ENCODE peak calls at places on chromosomes 1 and 21, in nine cellular contexts. D, R, N, O, Z, Q, A, F and U are unnamed samples.

GRCh38 chr1:201126832-201127754 is at the start of gene ASCL5:
- DNase-seq in O (no peak), F (peak), Z (no peak), Q (peak), A (peak), R (no peak), N (no peak), D (peak), U (peak)

GRCh38 chr1:66676616-66677298 is 75.5 kb upstream of the DYNLT5 start:
- DNase-seq in O (no peak), Z (no peak), Q (no peak), N (no peak), A (peak), R (no peak), F (peak), D (no peak), U (peak)

GRCh38 chr1:188055921-188056505 is 1227.3 kb downstream of the PLA2G4A start:
- DNase-seq in D (no peak), O (no peak), Z (no peak), R (no peak), F (no peak), Q (no peak), A (peak), N (no peak), U (no peak)

GRCh38 chr1:153428790-153429189 is 12.5 kb downstream of the S100A7A start:
- DNase-seq in Q (no peak), R (no peak), D (no peak), F (no peak), A (no peak), O (no peak), Z (no peak), N (no peak), U (no peak)

GRCh38 chr1:111990026-111990877 is 784 bp upstream of the KCND3 start:
- DNase-seq in N (peak), A (no peak), F (peak), R (no peak), D (peak), O (no peak), Z (no peak), Q (peak), U (peak)

GRCh38 chr21:28737671-28738279 is 254.9 kb downstream of the LTN1 start:
- DNase-seq in Z (no peak), F (peak), O (no peak), R (no peak), N (no peak), D (no peak), Q (no peak), A (peak), U (no peak)

GRCh38 chr1:26907071-26907922 is 6.5 kb downstream of the NR0B2 start:
- DNase-seq in D (peak), O (no peak), N (no peak), Z (no peak), A (peak), R (peak), Q (no peak), F (peak), U (peak)

GRCh38 chr1:201414051-201414738 is 7.3 kb downstream of the TNNI1 start:
- DNase-seq in D (no peak), N (no peak), F (no peak), A (no peak), Z (no peak), Q (no peak), O (no peak), R (no peak), U (peak)

GRCh38 chr1:70706381-70707173 is 295.5 kb downstream of the CTH start:
- DNase-seq in O (no peak), Q (peak), D (no peak), Z (no peak), A (no peak), F (no peak), R (no peak), N (no peak), U (peak)

GRCh38 chr1:176205322-176205914 is 1.7 kb downstream of the COP1 start:
- DNase-seq in F (peak), R (no peak), Q (no peak), Z (peak), N (no peak), O (peak), A (peak), D (no peak), U (peak)

GRCh38 chr1:176206006-176206960 is 803 bp downstream of the COP1 start:
- DNase-seq in O (peak), A (peak), Q (peak), N (peak), D (peak), Z (peak), R (no peak), F (peak), U (peak)

GRCh38 chr1:176203735-176204134 is 3.4 kb downstream of the COP1 start:
- DNase-seq in R (no peak), O (no peak), N (no peak), F (no peak), Q (no peak), D (no peak), Z (no peak), A (no peak), U (no peak)

GRCh38 chr1:176208034-176208433 is 948 bp upstream of the COP1 start:
- DNase-seq in O (no peak), D (no peak), R (no peak), Z (no peak), N (no peak), F (no peak), A (no peak), Q (no peak), U (no peak)

DNA sequence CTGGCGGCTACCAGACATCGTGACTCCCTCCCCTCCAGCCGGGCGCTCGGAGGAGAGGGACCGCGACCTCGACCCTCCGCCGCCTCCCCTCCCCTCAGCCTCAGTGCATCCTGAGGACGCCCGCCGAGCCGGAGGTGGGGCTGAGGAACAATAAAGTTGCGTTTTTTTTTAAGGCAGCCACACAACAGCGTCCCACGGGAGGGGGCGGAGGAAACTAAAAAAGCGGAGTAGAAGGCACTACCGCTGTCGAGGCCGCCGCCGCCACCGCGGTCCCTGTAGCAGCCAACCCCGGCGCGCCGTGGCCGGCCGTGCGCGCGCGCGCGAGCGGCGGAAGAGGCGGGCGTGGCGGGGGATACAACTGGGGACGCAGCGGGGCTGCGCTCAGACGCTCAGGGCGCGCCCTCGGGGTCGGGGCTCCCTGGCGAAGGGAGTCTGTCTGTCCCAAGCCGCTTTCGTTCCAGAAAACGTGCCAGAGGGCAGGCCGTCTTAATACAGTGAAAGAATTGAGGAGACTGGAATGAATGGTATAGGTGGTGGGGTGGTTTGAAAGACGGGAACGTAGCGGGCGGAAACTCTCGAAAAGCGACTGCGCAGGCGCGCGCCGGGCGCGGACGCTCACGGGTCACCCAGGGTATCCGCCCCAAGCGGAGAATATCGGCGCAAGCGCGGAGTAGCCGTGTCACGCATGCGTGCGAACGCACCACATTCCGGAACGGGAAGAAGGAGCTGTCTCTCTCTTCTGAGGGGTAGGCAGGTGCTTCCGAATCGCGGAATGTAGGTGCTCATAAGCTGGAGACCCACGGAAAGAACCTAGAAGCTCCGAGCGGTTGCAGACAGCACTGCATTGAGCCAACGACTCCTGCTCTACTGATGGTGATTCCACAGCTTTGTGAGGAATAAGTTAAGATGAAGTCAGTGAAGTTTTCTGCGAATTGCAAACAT is at the start of gene COP1:
- DNase-seq in O (peak), R (peak), F (peak), N (peak), A (peak), Q (peak), D (peak), Z (peak), U (peak)
- TF ChIP-seq CTCF in O (no peak), R (no peak), F (peak), N (no peak), A (no peak), Q (peak), D (peak), Z (peak), U (no peak)

GRCh38 chr1:197619008-197619640 is 156.2 kb downstream of the DENND1B start:
- DNase-seq in D (no peak), F (peak), R (no peak), Q (no peak), N (no peak), A (peak), O (no peak), Z (peak), U (no peak)
- TF ChIP-seq CTCF in D (peak), F (peak), R (peak), Q (peak), N (peak), A (peak), O (no peak), Z (peak), U (peak)

GRCh38 chr1:167109125-167109524 is 15.2 kb downstream of the STYXL2 start:
- DNase-seq in F (no peak), O (no peak), D (no peak), R (no peak), Z (peak), N (no peak), A (no peak), Q (no peak), U (no peak)

GRCh38 chr1:167105150-167105840 is 11.4 kb downstream of the STYXL2 start:
- DNase-seq in F (no peak), Q (no peak), Z (peak), D (no peak), A (no peak), R (no peak), N (no peak), O (no peak), U (peak)

GRCh38 chr1:167103236-167103894 is 9.5 kb downstream of the STYXL2 start:
- DNase-seq in Q (no peak), A (no peak), R (no peak), D (no peak), O (no peak), Z (no peak), N (no peak), F (peak), U (no peak)

GRCh38 chr1:167107456-167107855 is 13.6 kb downstream of the STYXL2 start:
- DNase-seq in D (no peak), N (no peak), R (no peak), A (no peak), Z (no peak), F (peak), Q (no peak), O (no peak), U (no peak)

DNA sequence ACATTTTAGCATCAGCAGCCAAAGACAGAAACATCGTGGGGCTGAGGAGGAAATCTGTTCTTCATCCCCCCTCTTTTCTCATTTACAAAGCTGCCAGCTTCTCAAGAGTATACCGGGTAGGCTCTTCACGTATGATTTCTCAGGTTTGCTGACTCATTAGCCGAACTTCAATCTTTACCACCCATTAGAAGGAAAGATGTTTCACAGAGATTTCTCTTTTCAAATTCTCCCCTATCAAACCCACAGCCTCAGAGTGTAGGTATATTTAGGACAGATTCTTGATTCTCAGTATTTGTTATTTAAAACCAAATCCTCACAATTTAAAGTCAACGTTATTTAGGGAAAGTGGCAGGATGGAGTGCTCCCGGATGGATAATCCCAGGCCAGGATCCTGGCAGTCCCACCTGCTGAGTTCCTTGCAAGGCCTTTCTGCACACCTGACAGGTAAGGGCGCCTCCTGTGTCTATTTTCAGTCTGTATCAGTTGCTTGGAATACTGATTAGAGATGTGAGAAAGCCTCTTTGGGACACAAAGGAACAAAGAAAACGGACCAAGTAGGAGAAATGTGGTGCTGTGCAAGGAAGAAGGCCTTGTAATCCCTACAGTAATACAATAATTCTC is 12.1 kb downstream of the STYXL2 start:
- DNase-seq in F (no peak), Q (no peak), O (no peak), N (no peak), D (no peak), Z (no peak), A (no peak), R (no peak), U (no peak)
- TF ChIP-seq CTCF in F (no peak), Q (no peak), O (no peak), N (no peak), D (no peak), Z (no peak), A (no peak), R (no peak), U (no peak)

DNA sequence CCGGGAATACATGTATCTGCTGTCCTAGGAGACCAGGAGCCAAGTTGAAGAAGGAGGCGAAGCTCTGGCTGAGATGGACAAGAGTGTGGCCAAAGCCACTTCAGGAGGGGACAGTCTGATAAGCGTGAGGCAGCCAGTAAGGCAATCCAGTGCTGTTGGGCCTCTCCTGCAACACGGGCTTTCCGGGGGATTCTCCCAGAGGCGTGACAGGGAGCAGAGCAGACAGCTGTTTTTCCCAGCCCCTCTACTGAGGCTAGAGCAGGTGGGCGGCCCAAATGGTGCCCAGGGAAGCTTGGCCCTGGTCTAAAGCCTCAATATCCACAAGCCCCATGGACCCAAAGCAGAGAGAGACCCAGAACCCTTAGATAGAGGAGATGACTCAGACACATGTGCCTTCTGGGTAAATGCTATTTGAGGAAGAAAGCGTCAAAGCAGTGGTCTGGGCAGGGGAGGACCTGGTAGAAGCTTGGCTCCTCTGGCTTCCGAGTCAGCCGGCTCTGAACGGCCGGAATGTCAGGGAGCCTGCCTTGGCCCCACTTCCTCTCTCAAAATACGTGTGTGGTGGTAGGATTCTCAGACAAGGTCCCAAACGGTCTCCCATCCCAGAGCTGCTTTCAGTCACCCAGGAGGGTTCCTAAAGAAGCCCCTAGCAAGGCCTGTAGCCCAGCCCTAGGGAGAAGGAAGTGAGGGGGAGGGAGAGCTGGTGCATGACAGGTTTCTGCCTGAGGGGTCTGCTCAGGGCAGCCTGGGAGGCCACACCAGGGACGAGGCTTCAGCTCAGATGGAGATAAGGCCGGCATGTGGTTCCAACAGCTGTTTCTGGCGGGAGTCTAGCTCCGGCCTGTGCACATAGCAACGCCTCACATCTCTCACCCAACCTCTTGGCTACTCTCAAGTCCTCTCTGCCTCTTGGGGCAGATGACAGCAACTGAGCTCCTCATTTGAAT is 28.9 kb downstream of the PIK3C2B start:
- DNase-seq in N (no peak), Z (peak), A (no peak), D (no peak), F (no peak), Q (no peak), O (peak), R (no peak), U (no peak)
- TF ChIP-seq CTCF in N (no peak), Z (no peak), A (no peak), D (no peak), F (no peak), Q (no peak), O (no peak), R (no peak), U (no peak)

GRCh38 chr21:25280061-25280460 is 327.2 kb downstream of the MRPL39 start:
- DNase-seq in Z (no peak), N (no peak), F (no peak), O (no peak), D (no peak), Q (no peak), R (no peak), A (no peak), U (no peak)

GRCh38 chr21:25281134-25281533 is 326.1 kb downstream of the MRPL39 start:
- DNase-seq in Q (no peak), F (no peak), O (no peak), D (no peak), N (no peak), R (no peak), A (no peak), Z (no peak), U (peak)

DNA sequence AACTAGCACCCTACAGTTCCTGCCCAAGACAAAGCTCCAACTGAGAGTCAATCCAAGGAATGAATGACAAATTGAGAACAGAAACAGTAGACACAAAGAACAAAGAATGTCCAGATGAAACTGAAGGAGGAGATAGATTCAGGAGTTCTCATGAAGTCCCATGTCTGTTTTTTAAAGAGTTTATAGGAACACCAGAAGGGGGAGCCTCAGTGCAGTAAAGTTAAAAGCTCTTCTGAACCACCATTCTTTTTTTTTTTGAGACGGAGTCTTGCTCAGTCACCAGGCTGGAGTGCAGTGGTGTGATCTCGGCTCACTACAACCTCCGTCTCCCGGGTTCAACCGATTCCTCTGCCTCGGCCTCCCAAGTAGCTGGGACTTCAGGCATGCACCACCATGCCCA is 323.6 kb downstream of the MRPL39 start:
- DNase-seq in N (no peak), D (no peak), O (no peak), R (no peak), Z (peak), Q (no peak), F (peak), A (peak), U (peak)
- TF ChIP-seq CTCF in N (no peak), D (no peak), O (no peak), R (peak), Z (peak), Q (peak), F (peak), A (peak), U (peak)

DNA sequence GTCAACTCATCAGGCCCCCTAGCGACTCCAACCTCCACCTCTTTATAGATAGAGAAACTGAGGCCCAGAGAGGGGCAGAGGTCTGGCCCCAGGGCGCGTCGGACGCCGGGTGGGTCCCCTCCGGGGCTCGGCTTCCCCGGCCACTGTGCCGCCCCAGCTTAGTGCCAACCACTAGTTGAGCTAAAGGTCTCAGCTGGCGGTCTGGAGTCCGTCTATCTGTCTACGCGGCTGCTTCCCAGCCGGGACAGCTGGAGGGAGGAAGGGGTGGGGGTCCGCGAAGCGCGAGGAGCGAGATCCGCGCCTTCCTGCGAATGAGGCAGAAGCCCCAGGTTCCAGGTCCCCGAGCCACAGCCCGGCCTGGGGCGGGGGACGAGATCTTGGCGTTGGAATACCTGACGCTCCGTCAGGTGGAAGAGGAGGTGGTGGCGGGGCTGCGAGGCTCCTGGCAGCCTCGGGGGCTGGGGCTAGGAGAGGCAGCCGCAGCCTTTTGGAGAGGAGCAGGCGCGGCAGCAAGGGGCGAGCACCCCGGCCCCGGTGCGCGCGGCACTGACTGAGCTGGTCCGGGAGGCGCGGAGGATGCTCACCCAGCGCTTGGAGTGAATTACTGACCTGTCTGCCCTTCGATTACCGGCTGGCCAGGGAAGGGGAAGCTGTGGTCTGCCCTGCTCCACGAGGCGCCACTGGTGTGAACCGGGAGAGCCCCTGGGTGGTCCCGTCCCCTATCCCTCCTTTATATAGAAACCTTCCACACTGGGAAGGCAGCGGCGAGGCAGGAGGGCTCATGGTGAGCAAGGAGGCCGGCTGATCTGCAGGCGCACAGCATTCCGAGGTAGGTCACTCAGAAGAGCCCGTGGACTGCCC is 948 bp downstream of the PODN start:
- DNase-seq in Z (no peak), R (no peak), F (no peak), O (no peak), N (no peak), A (no peak), Q (peak), D (no peak), U (peak)
- TF ChIP-seq CTCF in Z (no peak), R (no peak), F (no peak), O (no peak), N (no peak), A (no peak), Q (no peak), D (no peak), U (no peak)

GRCh38 chr21:33128538-33128937 is 58.6 kb downstream of the OLIG1 start:
- DNase-seq in O (peak), Z (no peak), Q (no peak), A (no peak), R (no peak), N (no peak), D (no peak), F (no peak), U (no peak)

GRCh38 chr21:33126569-33126968 is 56.6 kb downstream of the OLIG1 start:
- DNase-seq in Q (no peak), Z (no peak), A (no peak), N (no peak), O (no peak), F (no peak), D (no peak), R (no peak), U (no peak)

GRCh38 chr21:33125981-33126380 is 56.0 kb downstream of the OLIG1 start:
- DNase-seq in A (no peak), O (no peak), D (no peak), Q (no peak), F (no peak), R (no peak), Z (no peak), N (no peak), U (no peak)

GRCh38 chr21:33124879-33125278 is 54.9 kb downstream of the OLIG1 start:
- DNase-seq in N (no peak), Z (no peak), O (peak), R (no peak), F (no peak), A (no peak), D (no peak), Q (no peak), U (no peak)

GRCh38 chr21:33127154-33127893 is 57.4 kb downstream of the OLIG1 start:
- DNase-seq in R (peak), N (peak), F (peak), A (peak), O (peak), Q (peak), Z (peak), D (peak), U (no peak)
- TF ChIP-seq CTCF in R (peak), N (peak), F (peak), A (peak), O (peak), Q (peak), Z (peak), D (peak), U (peak)